ENCODE peak calls at places on chromosomes 7 and 10, in eight cellular contexts. C is endothelial cell, X is gastrocnemius medialis, F is AG10803, S is fibroblast of mammary gland, B is progenitor cell of endocrine pancreas, Y is WERI-Rb-1, V is BJ. Q is an unnamed sample.

GRCh38 chr10:62662471-62662870 is 142.0 kb upstream of the ADO start:
- DNase-seq in C (no peak), X (no peak), F (no peak), S (no peak), B (no peak), Y (no peak), V (no peak), Q (no peak)

GRCh38 chr10:19845963-19846362 is 29.7 kb downstream of the PLXDC2 start:
- DNase-seq in C (no peak), X (no peak), F (no peak), S (peak), B (no peak), Y (no peak), V (no peak), Q (no peak)

GRCh38 chr10:114323023-114323422 is 81.3 kb downstream of the AFAP1L2 start:
- DNase-seq in C (no peak), X (no peak), F (no peak), S (no peak), B (no peak), Y (no peak), V (no peak), Q (no peak)

GRCh38 chr10:132861116-132861691 is 75.3 kb upstream of the NKX6-2 start:
- DNase-seq in C (no peak), X (no peak), F (no peak), S (no peak), B (no peak), Y (no peak), V (no peak), Q (no peak)

GRCh38 chr10:80453715-80454525 is at the start of gene TSPAN14:
- DNase-seq in C (peak), X (peak), F (peak), S (peak), B (peak), Y (peak), V (no peak), Q (peak)

GRCh38 chr7:4416436-4417092 is 265.5 kb upstream of the FOXK1 start:
- DNase-seq in C (no peak), X (no peak), F (no peak), S (no peak), B (no peak), Y (no peak), V (no peak), Q (no peak)

GRCh38 chr7:131109011-131109756 is 218.5 kb upstream of the MKLN1 start:
- DNase-seq in C (no peak), X (no peak), F (peak), S (peak), B (no peak), Y (no peak), V (no peak), Q (no peak)

GRCh38 chr10:60795465-60796202 is 17.4 kb downstream of the CDK1 start:
- DNase-seq in C (no peak), X (no peak), F (no peak), S (no peak), B (no peak), Y (no peak), V (no peak), Q (no peak)

GRCh38 chr7:41336981-41337380 is 365.9 kb downstream of the INHBA start:
- DNase-seq in C (no peak), X (no peak), F (no peak), S (no peak), B (no peak), Y (no peak), V (no peak), Q (no peak)

GRCh38 chr10:122282253-122282671 is 11.2 kb downstream of the BTBD16 start:
- DNase-seq in C (no peak), X (no peak), F (peak), S (peak), B (no peak), Y (no peak), V (no peak), Q (no peak)

GRCh38 chr7:74633451-74633921 is 24.0 kb upstream of the GTF2I start:
- DNase-seq in C (no peak), X (no peak), F (no peak), S (no peak), B (no peak), Y (no peak), V (no peak), Q (peak)

GRCh38 chr7:98418636-98419315 is 17.9 kb upstream of the BAIAP2L1 start:
- DNase-seq in C (no peak), X (no peak), F (peak), S (peak), B (no peak), Y (no peak), V (peak), Q (no peak)

GRCh38 chr10:36531621-36532020 is 593.8 kb upstream of the ANKRD30A start:
- DNase-seq in C (no peak), X (no peak), F (peak), S (peak), B (no peak), Y (no peak), V (no peak), Q (no peak)

GRCh38 chr7:124856299-124856888 is 73.2 kb downstream of the POT1 start:
- DNase-seq in C (no peak), X (no peak), F (peak), S (peak), B (no peak), Y (no peak), V (peak), Q (peak)

GRCh38 chr7:18829101-18829486 is 288.3 kb downstream of the TWIST1 start:
- DNase-seq in C (no peak), X (no peak), F (peak), S (no peak), B (no peak), Y (no peak), V (no peak), Q (no peak)

GRCh38 chr10:50679149-50679548 is 55.4 kb upstream of the SGMS1 start:
- DNase-seq in C (no peak), X (no peak), F (no peak), S (no peak), B (no peak), Y (no peak), V (no peak), Q (no peak)

GRCh38 chr10:115827180-115827579 is 445.8 kb downstream of the GFRA1 start:
- DNase-seq in C (no peak), X (no peak), F (peak), S (peak), B (no peak), Y (no peak), V (peak), Q (no peak)

GRCh38 chr10:66627156-66627555 is 298.7 kb upstream of the LRRTM3 start:
- DNase-seq in C (peak), X (no peak), F (no peak), S (no peak), B (no peak), Y (peak), V (no peak), Q (no peak)

GRCh38 chr7:94064541-94065191 is 60.5 kb upstream of the BET1 start:
- DNase-seq in C (no peak), X (no peak), F (no peak), S (no peak), B (no peak), Y (no peak), V (no peak), Q (no peak)

GRCh38 chr10:9579110-9579705 is 1438.5 kb upstream of the CELF2 start:
- DNase-seq in C (no peak), X (no peak), F (no peak), S (peak), B (no peak), Y (no peak), V (no peak), Q (no peak)

GRCh38 chr10:121830101-121830500 is 97.7 kb downstream of the ATE1 start:
- DNase-seq in C (no peak), X (no peak), F (no peak), S (no peak), B (no peak), Y (no peak), V (no peak), Q (no peak)

GRCh38 chr7:404782-405488 is 114.7 kb downstream of the PDGFA start:
- DNase-seq in C (no peak), X (no peak), F (no peak), S (no peak), B (no peak), Y (no peak), V (no peak), Q (no peak)

GRCh38 chr10:18224626-18225445 is 84.6 kb downstream of the CACNB2 start:
- DNase-seq in C (no peak), X (no peak), F (no peak), S (peak), B (no peak), Y (peak), V (no peak), Q (no peak)

GRCh38 chr10:122140477-122140902 is 130.6 kb upstream of the BTBD16 start:
- DNase-seq in C (no peak), X (peak), F (peak), S (peak), B (no peak), Y (no peak), V (no peak), Q (no peak)

GRCh38 chr7:132480534-132480933 is 95.7 kb downstream of the PLXNA4 start:
- DNase-seq in C (no peak), X (peak), F (no peak), S (no peak), B (no peak), Y (no peak), V (no peak), Q (no peak)

GRCh38 chr10:53357587-53357986 is 585.0 kb upstream of the MBL2 start:
- DNase-seq in C (no peak), X (no peak), F (no peak), S (no peak), B (no peak), Y (no peak), V (no peak), Q (no peak)

GRCh38 chr10:86244296-86244695 is 122.3 kb downstream of the GRID1 start:
- DNase-seq in C (no peak), X (no peak), F (no peak), S (no peak), B (no peak), Y (peak), V (no peak), Q (no peak)

GRCh38 chr7:72785166-72785955 is 42.6 kb downstream of the TYW1B start:
- DNase-seq in C (no peak), X (no peak), F (peak), S (peak), B (no peak), Y (no peak), V (no peak), Q (no peak)

GRCh38 chr10:17233534-17233933 is 5.5 kb downstream of the VIM start:
- DNase-seq in C (no peak), X (no peak), F (peak), S (peak), B (no peak), Y (no peak), V (no peak), Q (no peak)

GRCh38 chr7:139830292-139830691 is 1.2 kb downstream of the TBXAS1 start:
- DNase-seq in C (no peak), X (no peak), F (no peak), S (no peak), B (no peak), Y (no peak), V (no peak), Q (no peak)

GRCh38 chr7:39096220-39096619 is 118.5 kb downstream of the POU6F2 start:
- DNase-seq in C (no peak), X (no peak), F (no peak), S (no peak), B (no peak), Y (no peak), V (no peak), Q (no peak)

GRCh38 chr7:36749282-36749960 is 25.1 kb upstream of the AOAH start:
- DNase-seq in C (no peak), X (no peak), F (no peak), S (peak), B (no peak), Y (no peak), V (no peak), Q (no peak)

GRCh38 chr7:90788057-90788456 is 191.9 kb downstream of the CDK14 start:
- DNase-seq in C (no peak), X (no peak), F (peak), S (peak), B (no peak), Y (no peak), V (no peak), Q (no peak)

GRCh38 chr7:151801782-151802468 is 75.0 kb downstream of the PRKAG2 start:
- DNase-seq in C (no peak), X (no peak), F (no peak), S (no peak), B (no peak), Y (no peak), V (no peak), Q (no peak)

GRCh38 chr10:27857616-27858015 is 112.0 kb upstream of the MKX start:
- DNase-seq in C (no peak), X (no peak), F (no peak), S (no peak), B (no peak), Y (no peak), V (no peak), Q (no peak)

GRCh38 chr10:43955978-43956377 is 307.3 kb upstream of the ZNF32 start:
- DNase-seq in C (no peak), X (no peak), F (no peak), S (no peak), B (no peak), Y (no peak), V (no peak), Q (no peak)

GRCh38 chr7:11587814-11588213 is 244.2 kb downstream of the THSD7A start:
- DNase-seq in C (no peak), X (no peak), F (no peak), S (no peak), B (no peak), Y (no peak), V (no peak), Q (no peak)

GRCh38 chr7:11592699-11593098 is 239.3 kb downstream of the THSD7A start:
- DNase-seq in C (no peak), X (no peak), F (no peak), S (no peak), B (no peak), Y (no peak), V (no peak), Q (no peak)

GRCh38 chr7:11591943-11592342 is 240.1 kb downstream of the THSD7A start:
- DNase-seq in C (no peak), X (no peak), F (no peak), S (no peak), B (no peak), Y (no peak), V (no peak), Q (no peak)

GRCh38 chr7:11589251-11589650 is 242.7 kb downstream of the THSD7A start:
- DNase-seq in C (no peak), X (no peak), F (no peak), S (no peak), B (no peak), Y (no peak), V (no peak), Q (no peak)

GRCh38 chr7:11593322-11593721 is 238.7 kb downstream of the THSD7A start:
- DNase-seq in C (no peak), X (no peak), F (no peak), S (no peak), B (no peak), Y (no peak), V (no peak), Q (no peak)
- TF ChIP-seq CTCF in C (no peak), X (no peak), F (no peak), S (no peak), B (no peak), Y (no peak), V (no peak), Q (no peak)

GRCh38 chr7:28044825-28045224 is 135.8 kb downstream of the JAZF1 start:
- DNase-seq in C (no peak), X (no peak), F (no peak), S (no peak), B (no peak), Y (no peak), V (no peak), Q (no peak)
- TF ChIP-seq CTCF in C (no peak), X (no peak), F (no peak), S (no peak), B (no peak), Y (no peak), V (no peak), Q (no peak)

GRCh38 chr7:29977926-29978652 is 11.5 kb downstream of the SCRN1 start:
- DNase-seq in C (peak), X (no peak), F (no peak), S (no peak), B (no peak), Y (peak), V (no peak), Q (no peak)
- TF ChIP-seq CTCF in C (peak), X (no peak), F (no peak), S (no peak), B (peak), Y (peak), V (no peak), Q (no peak)

GRCh38 chr10:4763513-4763912 is 62.5 kb upstream of the AKR1E2 start:
- DNase-seq in C (no peak), X (no peak), F (no peak), S (no peak), B (no peak), Y (no peak), V (no peak), Q (no peak)
- TF ChIP-seq CTCF in C (no peak), X (no peak), F (no peak), S (no peak), B (no peak), Y (no peak), V (no peak), Q (no peak)

DNA sequence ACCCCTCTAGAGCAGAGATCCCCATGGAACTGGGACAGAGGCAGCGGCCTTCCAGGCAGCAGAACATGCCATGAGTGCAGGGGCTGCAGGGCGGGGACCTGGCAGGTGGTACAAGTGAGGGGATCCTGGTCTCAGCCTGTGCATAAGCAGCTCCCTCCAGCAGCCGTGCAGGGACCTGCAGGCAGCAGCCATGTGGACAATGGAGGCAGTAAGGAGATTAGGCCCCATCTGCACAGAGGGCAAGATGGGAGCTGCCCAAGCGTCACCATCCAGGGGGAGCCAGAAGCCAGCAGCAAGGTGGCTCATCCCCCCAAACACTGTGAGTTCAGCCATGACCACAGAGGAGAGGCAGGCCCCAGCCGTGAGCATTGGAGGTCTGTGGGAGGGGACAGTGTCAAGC is 3.1 kb downstream of the DDC start:
- DNase-seq in C (no peak), X (no peak), F (no peak), S (no peak), B (no peak), Y (peak), V (no peak), Q (peak)
- TF ChIP-seq CTCF in C (no peak), X (no peak), F (no peak), S (no peak), B (no peak), Y (peak), V (no peak), Q (no peak)

GRCh38 chr7:142337406-142338001 is 79.6 kb upstream of the PRSS58 start:
- DNase-seq in C (no peak), X (no peak), F (no peak), S (no peak), B (no peak), Y (no peak), V (no peak), Q (no peak)

GRCh38 chr7:142334236-142334635 is 76.4 kb upstream of the PRSS58 start:
- DNase-seq in C (no peak), X (no peak), F (no peak), S (no peak), B (no peak), Y (no peak), V (no peak), Q (no peak)

GRCh38 chr7:142334806-142335205 is 76.9 kb upstream of the PRSS58 start:
- DNase-seq in C (no peak), X (no peak), F (no peak), S (no peak), B (no peak), Y (no peak), V (no peak), Q (no peak)

DNA sequence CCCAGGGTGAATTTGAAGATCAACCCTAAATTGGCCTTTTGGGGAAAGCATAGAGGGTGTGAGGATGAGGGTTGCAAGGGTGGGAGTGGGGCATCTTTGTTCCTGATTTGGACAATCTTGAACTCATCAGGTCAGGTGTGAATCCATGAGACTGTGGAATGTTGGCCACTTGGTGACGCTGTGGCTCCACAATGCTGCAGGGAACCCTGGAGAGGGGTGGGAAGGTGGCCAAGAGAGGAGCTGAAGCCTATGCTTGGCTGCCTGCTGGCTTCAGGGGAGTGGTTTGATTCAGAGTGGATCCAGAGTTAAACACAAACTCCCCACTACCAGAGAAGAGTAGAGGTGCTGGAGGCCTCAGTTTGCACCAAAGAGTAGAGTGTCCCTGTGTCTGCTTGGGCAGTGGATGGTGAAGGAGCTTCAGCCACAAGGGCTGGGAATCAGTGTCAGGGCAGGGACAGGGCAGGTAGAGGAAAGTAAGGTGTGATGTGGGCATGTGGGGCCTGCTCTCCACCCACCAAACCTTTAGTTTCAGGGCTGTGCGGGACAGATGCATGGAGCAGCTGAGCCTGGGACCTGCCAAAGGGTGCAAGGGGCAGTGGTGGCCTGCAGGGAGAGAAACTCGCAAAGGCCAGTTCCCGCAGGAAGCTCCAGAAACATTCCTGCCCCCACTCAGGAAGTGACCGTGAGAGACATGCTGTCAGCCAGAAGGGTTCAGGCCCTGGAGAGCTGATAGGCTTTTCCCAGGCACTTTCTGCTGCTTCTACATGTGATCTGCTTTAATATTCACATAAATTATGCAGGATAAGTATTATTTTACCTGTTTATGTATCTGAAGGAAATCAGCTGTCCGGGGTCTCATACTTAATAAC is 81.0 kb upstream of the PRSS58 start:
- DNase-seq in C (peak), X (no peak), F (no peak), S (peak), B (no peak), Y (peak), V (no peak), Q (no peak)
- TF ChIP-seq CTCF in C (peak), X (peak), F (no peak), S (peak), B (peak), Y (peak), V (no peak), Q (no peak)

DNA sequence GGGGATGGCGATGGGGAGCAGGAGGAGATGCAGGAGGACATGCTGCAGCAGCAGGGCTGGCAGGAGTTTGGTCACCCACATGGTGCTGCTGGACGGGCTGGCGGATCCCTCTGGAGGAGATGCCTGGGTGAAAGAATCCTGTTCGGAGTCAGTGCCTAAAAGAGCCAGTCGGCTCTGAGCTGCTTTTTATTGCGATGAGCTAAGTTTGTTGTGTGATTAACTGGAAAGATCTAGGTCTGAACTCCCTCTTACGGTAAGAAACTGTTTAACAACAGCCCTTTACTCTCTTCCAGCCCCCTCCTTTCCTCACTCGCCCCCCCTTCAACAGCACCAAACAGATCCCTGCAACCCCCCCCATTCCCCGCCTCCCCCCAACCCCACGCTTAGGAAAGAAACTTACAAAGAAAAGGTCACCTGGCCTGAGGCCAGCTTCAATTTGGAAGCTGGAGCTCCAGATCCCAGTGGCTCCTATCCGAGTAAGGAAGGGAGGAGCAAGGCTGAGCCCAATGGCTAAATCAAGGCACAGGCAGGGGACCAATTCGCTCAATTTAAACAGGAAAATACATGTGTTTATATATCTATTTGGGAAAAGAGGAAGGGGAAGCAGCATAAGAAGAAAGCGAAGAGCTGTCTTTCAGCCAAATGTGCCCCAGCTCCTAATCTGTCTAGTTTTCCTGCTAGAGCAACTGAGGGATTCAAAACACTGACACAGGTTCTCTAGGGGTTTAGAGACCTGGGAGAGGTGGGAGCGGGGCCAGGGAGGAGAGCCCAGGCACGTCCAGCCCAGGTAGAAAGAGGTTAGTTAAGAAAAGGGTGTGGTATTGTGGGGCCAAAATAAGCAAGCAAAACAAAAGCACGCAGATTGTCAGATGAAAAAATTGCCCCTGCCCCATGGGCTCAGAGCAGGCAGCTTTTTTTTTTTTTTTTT is at the start of gene HGF:
- DNase-seq in C (no peak), X (peak), F (peak), S (peak), B (no peak), Y (no peak), V (peak), Q (no peak)
- TF ChIP-seq CTCF in C (no peak), X (no peak), F (peak), S (peak), B (no peak), Y (no peak), V (peak), Q (no peak)

GRCh38 chr7:13115157-13115772 is 427.8 kb downstream of the ARL4A start:
- DNase-seq in C (no peak), X (no peak), F (no peak), S (no peak), B (no peak), Y (no peak), V (no peak), Q (no peak)
- TF ChIP-seq CTCF in C (no peak), X (no peak), F (no peak), S (no peak), B (no peak), Y (no peak), V (peak), Q (no peak)